ENCODE peak calls at places on chromosomes 11 and 22, in nine cellular contexts. W is neural progenitor cell, J is A549, F is BE2C, C is thyroid gland, P is right atrium auricular region, L is PC-3, Z is pancreas, N is SK-N-SH. M is an unnamed sample. For H3K4me1, the result is how much of the 10 kb centered on the place peaks cover.

GRCh38 chr11:63747006-63747405 is 21.6 kb downstream of the ZFTA start:
- DNase-seq in L (no peak), P (no peak), N (no peak), W (no peak), J (no peak), Z (no peak), F (no peak), C (no peak), M (no peak)

GRCh38 chr11:5288912-5289525 is 12.7 kb downstream of the OR51B4 start:
- DNase-seq in P (no peak), C (no peak), J (no peak), N (no peak), Z (no peak), F (no peak), L (no peak), W (no peak), M (no peak)

GRCh38 chr11:83287631-83288030 is 1.5 kb upstream of the CCDC90B start:
- DNase-seq in W (no peak), J (no peak), P (no peak), N (no peak), Z (no peak), F (no peak), C (no peak), L (no peak), M (no peak)

GRCh38 chr22:39519681-39520053 is 695 bp upstream of the ATF4 start:
- DNase-seq in P (peak), Z (peak), C (peak), W (peak), F (peak), N (peak), L (peak), J (peak), M (peak)

GRCh38 chr22:25197335-25197734 is 2.3 kb upstream of the CRYBB3 start:
- DNase-seq in N (no peak), L (no peak), P (no peak), W (no peak), F (no peak), J (no peak), C (peak), Z (no peak), M (no peak)

GRCh38 chr11:19453893-19454292 is 213.1 kb upstream of the E2F8 start:
- DNase-seq in L (peak), N (no peak), C (no peak), W (no peak), Z (no peak), F (no peak), J (peak), P (peak), M (no peak)

GRCh38 chr11:1773711-1774550 is 10.2 kb upstream of the CTSD start:
- DNase-seq in J (no peak), L (no peak), N (no peak), P (no peak), Z (no peak), F (no peak), W (no peak), C (no peak), M (no peak)

GRCh38 chr11:26992031-26992541 is 1.8 kb upstream of the FIBIN start:
- DNase-seq in N (no peak), W (no peak), P (no peak), L (no peak), Z (no peak), C (no peak), J (no peak), F (no peak), M (no peak)

GRCh38 chr11:109317726-109318125 is 104.3 kb upstream of the C11orf87 start:
- DNase-seq in J (no peak), N (no peak), P (no peak), Z (no peak), C (no peak), F (no peak), W (no peak), L (no peak), M (no peak)

GRCh38 chr11:71418643-71419042 is 29.6 kb downstream of the DHCR7 start:
- DNase-seq in F (no peak), P (no peak), Z (no peak), C (no peak), W (no peak), N (no peak), J (no peak), L (no peak), M (no peak)

GRCh38 chr11:123143476-123143875 is 51.6 kb downstream of the CLMP start:
- DNase-seq in J (no peak), L (no peak), W (no peak), C (no peak), F (no peak), Z (no peak), N (no peak), P (no peak), M (no peak)

GRCh38 chr11:61026121-61027031 is 54.9 kb downstream of the CD6 start:
- DNase-seq in W (no peak), L (no peak), J (no peak), C (no peak), N (no peak), Z (no peak), F (no peak), P (no peak), M (no peak)

GRCh38 chr22:46929046-46929688 is 166.7 kb downstream of the TBC1D22A start:
- DNase-seq in L (no peak), C (no peak), Z (no peak), W (no peak), N (no peak), P (peak), F (no peak), J (no peak), M (no peak)

DNA sequence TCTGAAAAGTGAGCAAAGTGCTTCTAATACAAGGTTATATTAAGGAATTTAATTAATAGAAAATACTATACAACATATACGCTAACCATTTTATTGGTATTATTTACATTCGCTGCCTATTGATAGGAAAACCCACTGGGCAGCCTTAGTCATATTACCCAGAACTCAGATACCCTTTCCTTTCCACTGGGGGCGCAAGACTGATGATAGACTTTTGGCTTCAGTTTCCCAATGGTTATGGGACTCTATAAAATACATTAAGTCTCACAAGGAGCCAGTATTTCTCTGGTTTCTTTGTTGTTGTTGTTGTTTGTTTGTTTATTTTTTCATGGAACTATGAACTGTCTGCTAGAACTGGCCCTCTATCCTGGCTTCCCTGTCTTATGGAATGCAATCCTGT is 471.1 kb upstream of the KIRREL3 start:
- DNase-seq in J (no peak), P (no peak), L (no peak), C (no peak), W (no peak), F (no peak), N (no peak), Z (no peak), M (no peak)
- TF ChIP-seq CTCF in J (no peak), P (no peak), L (peak), C (no peak), W (peak), F (peak), N (no peak), Z (no peak), M (no peak)

GRCh38 chr22:38097058-38097457 is 13.1 kb upstream of the SLC16A8 start:
- DNase-seq in F (no peak), N (no peak), P (no peak), Z (no peak), W (peak), J (no peak), L (no peak), C (no peak), M (no peak)
- H3K4me3 ChIP-seq in F (no peak), N (no peak), P (no peak), Z (no peak), W (peak), J (no peak), L (no peak), C (no peak), M (no peak)

GRCh38 chr22:30235687-30236170 is 10.8 kb downstream of the LIF start:
- DNase-seq in J (peak), W (no peak), L (peak), F (no peak), P (no peak), N (no peak), Z (no peak), C (peak), M (no peak)
- H3K4me1 ChIP-seq in J (half or more), W (under half), L (under half), F (under half), P (under half), N (under half), Z (under half), C (under half), M (under half)

GRCh38 chr11:86446924-86447285 is 72.2 kb downstream of the CCDC81 start:
- DNase-seq in J (no peak), C (no peak), L (no peak), Z (no peak), F (no peak), N (no peak), P (no peak), W (no peak), M (no peak)

GRCh38 chr11:86443415-86443814 is 68.7 kb downstream of the CCDC81 start:
- DNase-seq in J (no peak), F (no peak), W (no peak), N (no peak), L (no peak), Z (no peak), P (no peak), C (no peak), M (no peak)

GRCh38 chr11:86442827-86443226 is 68.1 kb downstream of the CCDC81 start:
- DNase-seq in N (no peak), W (no peak), F (no peak), L (no peak), J (no peak), C (no peak), P (no peak), Z (no peak), M (no peak)

GRCh38 chr11:86446163-86446923 is 71.7 kb downstream of the CCDC81 start:
- DNase-seq in J (no peak), F (no peak), N (no peak), W (no peak), Z (no peak), P (no peak), C (no peak), L (no peak), M (no peak)

DNA sequence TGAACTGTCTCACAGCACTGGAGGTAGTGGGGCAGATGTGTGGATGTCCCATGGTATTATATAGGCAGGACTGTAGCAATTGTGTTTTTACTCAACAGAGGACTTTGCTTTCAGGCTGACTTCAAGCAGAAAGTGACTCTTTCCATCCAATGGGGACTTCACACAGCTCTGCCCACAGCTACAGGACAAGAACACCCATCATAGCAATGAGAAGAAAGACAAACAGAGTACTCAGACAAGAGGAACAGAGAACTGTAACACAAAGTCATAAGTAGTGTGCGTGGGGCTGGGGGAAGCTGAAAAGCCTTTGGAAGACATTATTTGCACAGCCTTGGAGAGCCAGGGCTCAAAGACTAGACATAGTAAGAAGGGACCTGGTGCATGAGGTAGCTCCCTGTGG is 70.3 kb downstream of the CCDC81 start:
- DNase-seq in W (no peak), F (no peak), J (no peak), L (no peak), N (no peak), Z (no peak), C (no peak), P (no peak), M (no peak)
- TF ChIP-seq CTCF in W (no peak), F (no peak), J (no peak), L (no peak), N (no peak), Z (no peak), C (no peak), P (no peak), M (no peak)

DNA sequence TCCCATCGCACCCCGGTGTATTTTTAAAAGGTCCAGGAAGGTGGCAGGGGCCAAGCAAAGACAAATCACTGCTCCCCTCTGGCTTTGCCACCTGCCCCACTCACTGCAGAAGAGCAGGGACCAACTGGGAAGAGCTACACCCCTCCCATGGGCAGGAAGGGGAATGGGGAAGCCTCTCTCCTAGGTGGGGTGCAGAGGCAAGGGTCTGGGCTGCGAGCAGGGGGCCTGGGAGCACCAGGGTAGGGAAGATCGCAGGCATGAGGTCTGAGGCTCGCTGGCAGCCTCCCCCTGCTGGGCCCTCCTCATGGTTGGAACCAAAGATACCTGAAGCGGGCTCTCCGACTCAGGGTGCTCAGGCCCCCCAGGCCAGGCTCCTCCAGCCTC is 36.8 kb downstream of the PISD start:
- DNase-seq in J (no peak), F (no peak), Z (no peak), W (no peak), P (no peak), L (no peak), N (no peak), C (no peak), M (no peak)
- H3K4me3 ChIP-seq in J (no peak), F (peak), Z (no peak), W (no peak), P (no peak), L (no peak), N (no peak), C (no peak), M (no peak)

DNA sequence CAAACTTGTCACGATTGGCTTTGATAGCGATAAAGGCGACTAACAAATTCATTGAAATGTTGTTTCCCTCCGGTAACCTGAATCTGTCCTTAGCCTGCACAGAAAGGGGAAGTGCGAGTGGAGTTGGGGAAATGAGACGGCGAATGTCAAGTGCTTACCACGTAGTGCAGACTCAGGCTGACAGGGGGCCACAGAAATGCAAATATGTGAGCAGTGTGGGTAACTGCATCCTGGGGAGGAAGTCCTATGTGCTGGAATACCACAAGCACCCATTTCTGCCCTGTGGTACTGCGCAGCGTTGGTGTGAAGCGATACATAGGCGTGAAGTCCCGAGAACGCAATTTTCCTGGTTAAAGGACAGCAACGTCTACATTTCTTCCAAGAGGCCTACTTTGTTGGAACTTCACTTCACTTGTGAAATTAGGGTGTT is 869 bp upstream of the EIF4ENIF1 start:
- DNase-seq in N (peak), C (peak), P (peak), F (peak), W (peak), J (peak), Z (peak), L (peak), M (peak)
- H3K4me1 ChIP-seq in N (under half), C (under half), P (under half), F (under half), W (under half), J (under half), Z (under half), L (under half), M (under half)

GRCh38 chr22:49703391-49703926 is 124.2 kb downstream of the BRD1 start:
- DNase-seq in N (no peak), W (no peak), C (no peak), J (no peak), F (no peak), P (no peak), Z (no peak), L (no peak), M (no peak)

GRCh38 chr22:49699476-49699875 is 128.2 kb downstream of the BRD1 start:
- DNase-seq in C (no peak), Z (no peak), P (no peak), L (no peak), F (no peak), J (no peak), N (no peak), W (no peak), M (no peak)

GRCh38 chr22:49702068-49702397 is 125.6 kb downstream of the BRD1 start:
- DNase-seq in Z (no peak), J (no peak), C (no peak), N (no peak), F (no peak), P (no peak), L (no peak), W (no peak), M (no peak)

GRCh38 chr22:49699928-49700498 is 127.7 kb downstream of the BRD1 start:
- DNase-seq in P (no peak), Z (no peak), J (no peak), F (no peak), N (no peak), C (no peak), W (no peak), L (no peak), M (no peak)

DNA sequence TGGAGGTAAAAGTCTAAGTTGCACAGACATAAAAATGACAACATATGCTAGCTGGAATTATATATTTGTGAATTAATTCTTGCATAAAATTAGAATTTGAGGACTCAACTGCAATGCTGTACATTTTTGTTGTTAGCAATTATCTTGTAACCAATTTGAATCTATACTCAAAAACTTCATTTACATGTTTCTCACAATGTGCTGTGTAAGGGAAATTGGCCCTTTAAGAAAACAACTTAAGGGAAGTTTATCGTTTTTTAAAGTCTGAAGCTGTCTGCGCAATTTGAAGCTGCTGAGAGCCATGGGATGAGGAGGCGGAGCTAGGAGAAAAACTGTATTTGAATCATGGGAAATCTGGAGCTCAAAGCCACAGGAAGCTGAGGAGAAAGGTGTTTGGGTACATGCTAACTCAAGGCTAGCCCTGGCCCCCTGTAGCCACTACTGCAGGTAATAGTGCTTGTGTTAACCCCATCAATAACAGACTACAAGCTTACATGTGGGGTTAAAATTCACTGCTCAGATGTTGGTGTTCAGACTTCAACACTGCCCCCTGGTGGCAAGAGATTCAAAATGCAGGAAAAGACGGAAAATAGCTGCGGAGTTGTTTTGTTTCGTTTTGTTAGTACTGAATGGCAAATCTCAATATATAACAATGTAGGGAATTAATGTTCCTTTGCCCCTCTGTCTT is 126.1 kb downstream of the BRD1 start:
- DNase-seq in C (no peak), F (no peak), J (no peak), Z (no peak), P (no peak), N (no peak), L (peak), W (no peak), M (no peak)
- TF ChIP-seq CTCF in C (no peak), F (peak), J (peak), Z (no peak), P (no peak), N (peak), L (peak), W (peak), M (peak)

DNA sequence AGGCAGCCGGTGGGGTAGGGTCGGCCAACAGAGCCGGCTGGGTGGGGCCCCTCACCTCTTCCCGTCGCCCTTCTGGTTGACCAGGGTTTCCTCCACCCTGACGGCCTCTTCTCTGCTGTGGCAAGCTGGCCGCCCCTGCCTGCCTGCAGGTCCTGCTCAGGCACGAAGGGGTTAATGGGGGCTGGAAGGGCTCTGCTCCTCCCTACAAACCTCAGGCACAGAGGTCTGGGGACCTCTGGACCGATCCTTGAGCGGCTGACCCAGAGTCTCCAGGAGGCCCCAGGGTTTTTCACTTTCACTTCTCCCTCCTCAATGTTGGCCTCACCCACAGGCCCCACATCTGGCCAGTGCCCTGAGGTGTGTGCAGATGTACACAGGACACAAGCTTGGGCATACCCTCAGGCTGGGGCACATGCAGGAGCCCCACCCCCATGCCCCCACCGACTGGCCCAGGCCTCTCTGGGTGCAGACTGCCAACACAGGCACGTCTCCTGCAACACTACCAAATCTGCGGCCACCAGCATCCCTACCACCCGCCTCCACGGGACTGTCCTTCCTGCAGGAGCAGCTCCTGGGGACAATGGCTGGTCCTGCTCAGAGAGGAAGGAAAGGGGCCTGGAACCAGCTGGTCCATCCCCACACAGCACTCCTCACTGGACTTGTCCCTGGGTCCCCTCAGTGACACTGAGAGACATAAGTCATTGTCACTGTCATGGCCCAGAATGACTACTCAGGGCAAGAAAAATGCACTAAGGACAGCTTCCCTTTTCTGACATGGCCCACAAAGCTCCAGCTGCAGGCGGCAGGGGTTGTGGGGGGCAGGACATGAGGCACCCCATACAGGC is 3.2 kb upstream of the TBX1 start:
- DNase-seq in W (peak), J (no peak), F (no peak), P (no peak), L (no peak), Z (no peak), N (no peak), C (no peak), M (no peak)
- H3K4me3 ChIP-seq in W (no peak), J (no peak), F (no peak), P (no peak), L (peak), Z (peak), N (no peak), C (no peak), M (peak)

GRCh38 chr22:27108425-27109114 is 451.2 kb downstream of the MIAT start:
- DNase-seq in N (peak), Z (no peak), J (peak), L (no peak), W (no peak), F (peak), C (peak), P (no peak), M (no peak)
- H3K4me1 ChIP-seq in N (under half), Z (under half), J (half or more), L (under half), W (under half), F (under half), C (under half), P (under half), M (under half)